ENCODE peak calls at places on chromosomes 4 and X, in seven cellular contexts. Q is esophagus muscularis mucosa, B is upper lobe of left lung, Y is SK-N-SH, D is stomach, C is breast epithelium, W is H1. Z is an unnamed sample.
A peak's percentile ranks its signal among the peaks of the same experiment; 100 is the strongest.

GRCh38 chrX:118117069-118117405 is 427 bp upstream of the KLHL13 start:
- DNase-seq in Q (no peak), B (no peak), Y (no peak), D (no peak), C (no peak), W (no peak), Z (peak; percentile 72)

GRCh38 chrX:25069209-25069608 is 53.4 kb upstream of the ARX start:
- DNase-seq in Q (no peak), B (no peak), Y (no peak), D (no peak), C (no peak), W (no peak), Z (no peak)

GRCh38 chr4:176340871-176341685 is 21.3 kb downstream of the SPCS3 start:
- DNase-seq in Q (no peak), B (no peak), Y (peak; percentile 46), D (no peak), C (no peak), W (no peak), Z (no peak)

GRCh38 chr4:178556796-178557195 is 1114.6 kb upstream of the AGA start:
- DNase-seq in Q (no peak), B (no peak), Y (no peak), D (no peak), C (no peak), W (no peak), Z (no peak)

GRCh38 chr4:4889781-4890180 is 30.3 kb downstream of the MSX1 start:
- DNase-seq in Q (no peak), B (peak; percentile 49), Y (no peak), D (no peak), C (no peak), W (no peak), Z (peak; percentile 58)

GRCh38 chr4:128358903-128359260 is 71.3 kb upstream of the PGRMC2 start:
- DNase-seq in Q (no peak), B (no peak), Y (no peak), D (no peak), C (no peak), W (no peak), Z (no peak)

GRCh38 chr4:72525938-72526337 is 43.1 kb downstream of the ADAMTS3 start:
- DNase-seq in Q (no peak), B (no peak), Y (no peak), D (no peak), C (no peak), W (no peak), Z (no peak)

GRCh38 chrX:104310084-104310483 is 55.4 kb upstream of the ESX1 start:
- DNase-seq in Q (no peak), B (no peak), Y (peak; percentile 7), D (no peak), C (no peak), W (no peak), Z (no peak)

GRCh38 chr4:23922535-23923115 is 32.8 kb upstream of the PPARGC1A start:
- DNase-seq in Q (no peak), B (no peak), Y (no peak), D (no peak), C (no peak), W (no peak), Z (no peak)

GRCh38 chrX:29348288-29348687 is 761.0 kb downstream of the IL1RAPL1 start:
- DNase-seq in Q (no peak), B (no peak), Y (no peak), D (no peak), C (no peak), W (no peak), Z (no peak)

GRCh38 chr4:16289872-16290554 is 63.7 kb upstream of the TAPT1 start:
- DNase-seq in Q (no peak), B (no peak), Y (peak; percentile 51), D (no peak), C (no peak), W (no peak), Z (no peak)

GRCh38 chr4:99679204-99679603 is 21.6 kb upstream of the C4orf54 start:
- DNase-seq in Q (no peak), B (no peak), Y (no peak), D (no peak), C (no peak), W (no peak), Z (no peak)

GRCh38 chrX:3250946-3251345 is 95.5 kb downstream of the MXRA5 start:
- DNase-seq in Q (no peak), B (no peak), Y (no peak), D (no peak), C (no peak), W (no peak), Z (no peak)

GRCh38 chrX:95509474-95509873 is 1175.2 kb upstream of the DIAPH2 start:
- DNase-seq in Q (no peak), B (no peak), Y (no peak), D (no peak), C (no peak), W (no peak), Z (no peak)

GRCh38 chr4:81211956-81212355 is 3.1 kb downstream of the PRKG2 start:
- DNase-seq in Q (no peak), B (no peak), Y (no peak), D (no peak), C (no peak), W (no peak), Z (no peak)

GRCh38 chr4:38396845-38397547 is 267.0 kb upstream of the KLF3 start:
- DNase-seq in Q (no peak), B (no peak), Y (no peak), D (no peak), C (no peak), W (no peak), Z (no peak)

GRCh38 chr4:110059556-110060191 is 138.7 kb downstream of the ELOVL6 start:
- DNase-seq in Q (no peak), B (no peak), Y (no peak), D (no peak), C (no peak), W (no peak), Z (no peak)

GRCh38 chr4:139282375-139283075 is 2.5 kb upstream of the MGARP start:
- DNase-seq in Q (no peak), B (no peak), Y (no peak), D (no peak), C (no peak), W (no peak), Z (no peak)

GRCh38 chr4:72948080-72948479 is 121.4 kb downstream of the COX18 start:
- DNase-seq in Q (no peak), B (no peak), Y (no peak), D (no peak), C (no peak), W (no peak), Z (no peak)

GRCh38 chrX:134737061-134737460 is 78.8 kb upstream of the PLAC1 start:
- DNase-seq in Q (no peak), B (no peak), Y (no peak), D (no peak), C (no peak), W (no peak), Z (no peak)

GRCh38 chr4:25043548-25043947 is 12.8 kb upstream of the LGI2 start:
- DNase-seq in Q (no peak), B (no peak), Y (no peak), D (no peak), C (no peak), W (no peak), Z (no peak)

GRCh38 chrX:26845051-26845450 is 618.1 kb downstream of the PPP4R3C start:
- DNase-seq in Q (no peak), B (no peak), Y (no peak), D (no peak), C (no peak), W (no peak), Z (no peak)

GRCh38 chrX:24264383-24264782 is 49.5 kb downstream of the SUPT20HL2 start:
- DNase-seq in Q (no peak), B (no peak), Y (no peak), D (no peak), C (no peak), W (no peak), Z (no peak)

GRCh38 chr4:142475663-142476062 is 370.4 kb downstream of the INPP4B start:
- DNase-seq in Q (no peak), B (no peak), Y (no peak), D (no peak), C (no peak), W (no peak), Z (no peak)

GRCh38 chrX:107776649-107777535 is 641 bp upstream of the NCBP2L start:
- DNase-seq in Q (peak; percentile 93), B (no peak), Y (peak; percentile 73), D (peak; percentile 84), C (peak; percentile 69), W (peak; percentile 53), Z (peak; percentile 90)

GRCh38 chr4:128386761-128387599 is 99.4 kb upstream of the PGRMC2 start:
- DNase-seq in Q (peak; percentile 98), B (peak; percentile 14), Y (peak; percentile 67), D (peak; percentile 90), C (peak; percentile 92), W (no peak), Z (peak; percentile 94)

GRCh38 chr4:52202251-52202779 is 151.2 kb downstream of the SPATA18 start:
- DNase-seq in Q (no peak), B (no peak), Y (no peak), D (no peak), C (no peak), W (no peak), Z (no peak)

GRCh38 chr4:39759569-39759968 is 61.6 kb downstream of the UBE2K start:
- DNase-seq in Q (no peak), B (no peak), Y (no peak), D (no peak), C (no peak), W (no peak), Z (no peak)

GRCh38 chr4:146059865-146060264 is 115.7 kb upstream of the LSM6 start:
- DNase-seq in Q (no peak), B (no peak), Y (no peak), D (no peak), C (no peak), W (no peak), Z (no peak)

GRCh38 chr4:159027535-159027934 is 75.3 kb upstream of the RAPGEF2 start:
- DNase-seq in Q (no peak), B (no peak), Y (no peak), D (no peak), C (no peak), W (no peak), Z (no peak)
- TF ChIP-seq POLR2AphosphoS5 in Q (no peak), B (no peak), Y (no peak), D (no peak), C (no peak), W (no peak), Z (no peak)

DNA sequence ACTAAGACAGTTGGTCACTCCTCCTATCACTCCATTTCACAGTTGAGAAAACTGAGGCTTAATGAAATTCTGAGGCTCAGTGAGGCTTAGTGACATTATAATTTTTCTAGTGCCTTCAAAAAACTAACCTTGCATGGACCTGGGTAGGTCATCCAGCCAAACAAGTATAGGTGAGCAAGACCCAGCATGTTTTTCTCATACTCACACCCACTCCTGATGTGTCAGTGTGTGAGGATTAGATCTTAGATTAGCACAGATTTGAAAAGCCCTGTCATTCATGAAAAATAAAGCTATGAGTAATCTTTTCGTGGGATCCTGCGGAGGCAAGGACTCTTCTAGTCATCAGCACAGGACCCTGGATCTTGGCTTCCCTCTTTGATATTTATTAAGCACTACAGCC is 146.7 kb downstream of the CHIC2 start:
- DNase-seq in Q (peak; percentile 50), B (no peak), Y (no peak), D (no peak), C (no peak), W (no peak), Z (no peak)
- H3K4me1 ChIP-seq in Q (no peaks in the 10 kb centered on the region), B (peaks cover 3% of the 10 kb centered on the region), Y (peaks cover 7% of the 10 kb centered on the region), D (no peaks in the 10 kb centered on the region), C (no peaks in the 10 kb centered on the region), W (peaks cover 5% of the 10 kb centered on the region), Z (peaks cover 16% of the 10 kb centered on the region)

GRCh38 chr4:41413670-41414069 is 124.3 kb upstream of the LIMCH1 start:
- DNase-seq in Q (no peak), B (no peak), Y (no peak), D (no peak), C (no peak), W (no peak), Z (no peak)
- TF ChIP-seq POLR2AphosphoS5 in Q (no peak), B (no peak), Y (no peak), D (no peak), C (no peak), W (no peak), Z (no peak)

GRCh38 chr4:17368408-17368807 is 143.5 kb downstream of the QDPR start:
- DNase-seq in Q (no peak), B (no peak), Y (no peak), D (no peak), C (no peak), W (no peak), Z (no peak)
- H3K4me1 ChIP-seq in Q (no peaks in the 10 kb centered on the region), B (no peaks in the 10 kb centered on the region), Y (no peaks in the 10 kb centered on the region), D (no peaks in the 10 kb centered on the region), C (no peaks in the 10 kb centered on the region), W (no peaks in the 10 kb centered on the region), Z (no peaks in the 10 kb centered on the region)